ENCODE peak calls at places on chromosomes 1 and 21, in four cellular contexts. One of them, this sample, is unnamed.
A peak's percentile ranks its signal among the peaks of the same experiment; 100 is the strongest.

GRCh38 chr21:45293214-45293725 is 5.6 kb upstream of the POFUT2 start:
- DNase-seq in neuronal stem cell: no peak
- DNase-seq in lower lobe of right lung: peak; percentile 43
- DNase-seq in ovary: peak; percentile 43
- DNase-seq in this sample: no peak

GRCh38 chr1:23437355-23437664 is 12.8 kb upstream of the TCEA3 start:
- DNase-seq in neuronal stem cell: no peak
- DNase-seq in lower lobe of right lung: no peak
- DNase-seq in ovary: no peak
- DNase-seq in this sample: no peak

GRCh38 chr1:227939791-227940771 is 7.7 kb downstream of the WNT9A start:
- DNase-seq in neuronal stem cell: no peak
- DNase-seq in lower lobe of right lung: peak; percentile 38
- DNase-seq in ovary: no peak
- DNase-seq in this sample: no peak

GRCh38 chr1:205354259-205354904 is 2.3 kb downstream of the KLHDC8A start:
- DNase-seq in neuronal stem cell: no peak
- DNase-seq in lower lobe of right lung: no peak
- DNase-seq in ovary: peak; percentile 63
- DNase-seq in this sample: no peak

GRCh38 chr1:223008808-223009207 is 134.2 kb downstream of the TLR5 start:
- DNase-seq in neuronal stem cell: no peak
- DNase-seq in lower lobe of right lung: no peak
- DNase-seq in ovary: no peak
- DNase-seq in this sample: no peak

GRCh38 chr1:114286179-114286578 is 132.5 kb upstream of the SYT6 start:
- DNase-seq in neuronal stem cell: no peak
- DNase-seq in lower lobe of right lung: no peak
- DNase-seq in ovary: no peak
- DNase-seq in this sample: no peak

GRCh38 chr1:99279525-99279924 is 15.2 kb downstream of the PLPPR4 start:
- DNase-seq in neuronal stem cell: no peak
- DNase-seq in lower lobe of right lung: no peak
- DNase-seq in ovary: no peak
- DNase-seq in this sample: no peak

GRCh38 chr1:30010506-30011106 is 712.8 kb downstream of the MATN1 start:
- DNase-seq in neuronal stem cell: no peak
- DNase-seq in lower lobe of right lung: no peak
- DNase-seq in ovary: no peak
- DNase-seq in this sample: no peak

GRCh38 chr1:218299416-218299815 is 14.3 kb downstream of the RRP15 start:
- DNase-seq in neuronal stem cell: no peak
- DNase-seq in lower lobe of right lung: no peak
- DNase-seq in ovary: no peak
- DNase-seq in this sample: no peak

GRCh38 chr1:219184337-219184736 is 10.7 kb downstream of the LYPLAL1 start:
- DNase-seq in neuronal stem cell: no peak
- DNase-seq in lower lobe of right lung: no peak
- DNase-seq in ovary: no peak
- DNase-seq in this sample: no peak

GRCh38 chr1:200867018-200867811 is 5.6 kb upstream of the GPR25 start:
- DNase-seq in neuronal stem cell: no peak
- DNase-seq in lower lobe of right lung: no peak
- DNase-seq in ovary: no peak
- DNase-seq in this sample: no peak

GRCh38 chr1:107767156-107767582 is 197.8 kb downstream of the VAV3 start:
- DNase-seq in neuronal stem cell: no peak
- DNase-seq in lower lobe of right lung: no peak
- DNase-seq in ovary: no peak
- DNase-seq in this sample: no peak

DNA sequence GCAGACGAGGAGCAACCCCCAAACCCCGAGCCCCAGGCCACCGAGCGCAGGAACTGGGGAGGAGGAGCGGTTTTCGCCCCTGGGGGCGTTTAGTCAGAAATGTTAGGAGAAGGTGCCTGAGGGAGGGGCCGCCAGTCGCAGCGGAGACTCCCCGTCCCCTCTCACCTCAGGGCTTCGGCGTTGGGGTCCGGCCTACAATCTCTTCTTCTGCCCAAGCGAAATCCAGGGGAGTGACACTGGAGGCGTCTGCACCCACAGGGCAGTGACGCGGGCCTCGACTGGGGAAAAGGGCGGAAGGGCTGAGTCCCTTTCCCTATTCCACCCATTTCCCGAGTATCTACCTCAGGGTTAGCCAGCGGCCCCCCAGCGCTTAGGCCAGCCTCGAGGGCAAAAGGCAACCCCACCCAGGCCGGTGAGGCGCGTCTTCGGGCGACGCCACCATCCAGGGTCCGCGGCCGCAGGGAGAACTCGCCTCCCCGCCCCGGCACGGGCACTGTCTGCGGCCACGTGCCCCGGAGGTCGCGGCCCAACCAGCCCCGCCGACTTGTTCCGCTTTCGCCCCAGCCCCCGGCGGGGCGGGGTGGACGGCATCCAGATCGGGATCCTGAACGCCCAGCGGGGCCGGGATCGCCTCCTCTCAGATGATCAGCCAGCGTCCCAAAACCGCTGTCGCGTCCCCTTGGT is 118.7 kb upstream of the BARHL2 start:
- DNase-seq in neuronal stem cell: no peak
- DNase-seq in lower lobe of right lung: no peak
- DNase-seq in ovary: no peak
- DNase-seq in this sample: no peak
- H3K27me3 ChIP-seq in neuronal stem cell: peaks cover 31% of the 10 kb centered on the region
- H3K27me3 ChIP-seq in lower lobe of right lung: peaks cover 93% of the 10 kb centered on the region
- H3K27me3 ChIP-seq in ovary: no peaks in the 10 kb centered on the region
- H3K27me3 ChIP-seq in this sample: peaks cover 68% of the 10 kb centered on the region

GRCh38 chr1:206565973-206566372 is 46.3 kb downstream of the EIF2D start:
- DNase-seq in neuronal stem cell: no peak
- DNase-seq in lower lobe of right lung: no peak
- DNase-seq in ovary: no peak
- DNase-seq in this sample: no peak

GRCh38 chr1:206559661-206559995 is 52.3 kb downstream of the RASSF5 start:
- DNase-seq in neuronal stem cell: no peak
- DNase-seq in lower lobe of right lung: no peak
- DNase-seq in ovary: no peak
- DNase-seq in this sample: no peak

GRCh38 chr1:206566976-206567375 is 45.3 kb downstream of the EIF2D start:
- DNase-seq in neuronal stem cell: no peak
- DNase-seq in lower lobe of right lung: no peak
- DNase-seq in ovary: no peak
- DNase-seq in this sample: no peak

GRCh38 chr1:206560021-206560716 is 52.1 kb downstream of the EIF2D start:
- DNase-seq in neuronal stem cell: no peak
- DNase-seq in lower lobe of right lung: no peak
- DNase-seq in ovary: no peak
- DNase-seq in this sample: no peak

GRCh38 chr1:206563367-206563953 is 48.8 kb downstream of the EIF2D start:
- DNase-seq in neuronal stem cell: no peak
- DNase-seq in lower lobe of right lung: no peak
- DNase-seq in ovary: no peak
- DNase-seq in this sample: no peak
- H3K4me1 ChIP-seq in neuronal stem cell: peaks cover 6% of the 10 kb centered on the region
- H3K4me1 ChIP-seq in lower lobe of right lung: peaks cover 85% of the 10 kb centered on the region
- H3K4me1 ChIP-seq in ovary: no peaks in the 10 kb centered on the region
- H3K4me1 ChIP-seq in this sample: peaks cover 2% of the 10 kb centered on the region

DNA sequence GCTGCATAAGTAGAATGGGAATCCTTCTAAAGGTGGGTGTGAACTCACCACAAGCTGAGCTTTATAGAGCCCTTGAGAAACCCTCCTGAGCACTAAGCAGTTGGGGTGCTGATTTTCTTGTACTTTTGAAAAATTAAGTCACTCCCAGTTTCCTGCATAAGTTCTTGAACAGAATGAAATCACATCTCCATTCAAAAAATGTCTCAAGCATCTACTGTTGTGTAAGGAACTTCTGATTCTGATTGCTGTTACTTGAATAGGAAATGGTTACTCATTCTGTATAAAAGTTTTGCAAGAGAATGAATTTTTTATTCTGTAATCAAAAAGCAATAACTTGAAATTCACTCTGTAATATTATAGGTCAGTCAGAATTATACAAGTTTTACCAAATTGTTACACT is 50.8 kb upstream of the WNT2B start:
- DNase-seq in neuronal stem cell: no peak
- DNase-seq in lower lobe of right lung: no peak
- DNase-seq in ovary: no peak
- DNase-seq in this sample: no peak
- H3K27ac ChIP-seq in neuronal stem cell: no peak overlapping the region
- H3K27ac ChIP-seq in lower lobe of right lung: no peak overlapping the region
- H3K27ac ChIP-seq in ovary: no peak overlapping the region
- H3K27ac ChIP-seq in this sample: no peak overlapping the region

DNA sequence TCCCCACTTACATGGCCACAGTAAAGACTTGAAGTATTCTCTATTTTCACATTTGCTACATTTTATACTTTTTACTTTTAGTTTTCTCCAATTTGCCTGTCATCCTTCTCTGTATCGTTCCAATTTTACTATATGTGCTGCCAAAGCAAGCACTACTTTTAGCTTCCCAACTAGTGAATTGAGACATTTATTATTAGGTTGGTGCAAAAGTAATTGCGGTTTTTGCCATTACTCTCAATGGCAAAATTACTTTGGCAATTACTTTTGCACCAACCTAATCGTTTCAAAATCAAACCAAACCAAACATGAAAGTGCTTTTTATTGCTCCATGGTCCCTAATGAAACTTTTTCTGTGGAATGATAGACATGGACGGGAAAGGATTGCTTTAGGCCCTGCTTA is 56.6 kb upstream of the ATF3 start:
- DNase-seq in neuronal stem cell: no peak
- DNase-seq in lower lobe of right lung: no peak
- DNase-seq in ovary: no peak
- DNase-seq in this sample: no peak
- H3K27me3 ChIP-seq in neuronal stem cell: no peaks in the 10 kb centered on the region
- H3K27me3 ChIP-seq in lower lobe of right lung: no peaks in the 10 kb centered on the region
- H3K27me3 ChIP-seq in ovary: no peaks in the 10 kb centered on the region
- H3K27me3 ChIP-seq in this sample: no peaks in the 10 kb centered on the region

DNA sequence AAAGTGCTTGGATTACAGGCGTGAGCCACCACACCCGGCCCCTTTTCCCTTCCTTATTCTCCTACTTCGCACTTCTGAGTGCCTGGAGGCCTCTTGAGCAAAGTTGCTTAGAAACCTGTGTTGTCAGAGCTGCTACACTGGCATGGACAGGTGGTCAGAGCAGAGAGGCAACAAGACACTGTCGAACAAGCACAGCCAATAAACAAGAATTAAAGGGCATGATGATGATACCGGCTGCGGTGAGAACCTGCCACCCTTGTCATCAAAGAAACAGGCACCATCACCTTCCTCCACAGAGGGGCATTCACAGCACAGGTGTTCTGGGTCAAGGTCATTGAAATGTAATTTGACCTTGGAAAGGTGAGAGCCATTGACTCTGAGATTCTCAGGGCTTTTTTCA is 23.3 kb downstream of the STUM start:
- DNase-seq in neuronal stem cell: no peak
- DNase-seq in lower lobe of right lung: no peak
- DNase-seq in ovary: no peak
- DNase-seq in this sample: no peak
- H3K4me1 ChIP-seq in neuronal stem cell: peaks cover 6% of the 10 kb centered on the region
- H3K4me1 ChIP-seq in lower lobe of right lung: no peaks in the 10 kb centered on the region
- H3K4me1 ChIP-seq in ovary: peaks cover 5% of the 10 kb centered on the region
- H3K4me1 ChIP-seq in this sample: no peaks in the 10 kb centered on the region

GRCh38 chr1:84090447-84091244 is 53.4 kb upstream of the PRKACB start:
- DNase-seq in neuronal stem cell: no peak
- DNase-seq in lower lobe of right lung: no peak
- DNase-seq in ovary: no peak
- DNase-seq in this sample: no peak
- H3K27ac ChIP-seq in neuronal stem cell: no peak overlapping the region
- H3K27ac ChIP-seq in lower lobe of right lung: no peak overlapping the region
- H3K27ac ChIP-seq in ovary: no peak overlapping the region
- H3K27ac ChIP-seq in this sample: no peak overlapping the region

GRCh38 chr1:202266061-202266765 is 72.6 kb downstream of the LGR6 start:
- DNase-seq in neuronal stem cell: no peak
- DNase-seq in lower lobe of right lung: no peak
- DNase-seq in ovary: no peak
- DNase-seq in this sample: no peak
- H3K27me3 ChIP-seq in neuronal stem cell: no peaks in the 10 kb centered on the region
- H3K27me3 ChIP-seq in lower lobe of right lung: peaks cover 27% of the 10 kb centered on the region
- H3K27me3 ChIP-seq in ovary: no peaks in the 10 kb centered on the region
- H3K27me3 ChIP-seq in this sample: no peaks in the 10 kb centered on the region